ENCODE peak calls at places on chromosomes 7 and 10, in eight cellular contexts. D is glutamatergic neuron, N is endodermal cell, O is AG04449, W is kidney epithelial cell, S is epithelial cell of proximal tubule, B is tibial artery, E is breast epithelium. U is an unnamed sample.

GRCh38 chr10:70114902-70115301 is 17.7 kb downstream of the AIFM2 start:
- DNase-seq in W (no peak), S (no peak), D (no peak), N (no peak), O (no peak), E (no peak), B (no peak), U (no peak)

GRCh38 chr10:124609698-124610097 is 134.5 kb downstream of the FAM53B start:
- DNase-seq in D (no peak), E (no peak), B (no peak), W (no peak), S (no peak), O (no peak), N (no peak), U (no peak)

GRCh38 chr10:70169661-70170364 is 501 bp downstream of the SAR1A start:
- DNase-seq in W (no peak), E (no peak), N (no peak), D (no peak), O (no peak), S (no peak), B (peak; percentile 41), U (no peak)

GRCh38 chr7:98991141-98991540 is 112.8 kb downstream of the TRRAP start:
- DNase-seq in N (no peak), E (no peak), O (no peak), B (no peak), S (no peak), W (no peak), D (no peak), U (no peak)

GRCh38 chr10:43254199-43254730 is 12.6 kb downstream of the RASGEF1A start:
- DNase-seq in B (no peak), N (no peak), W (no peak), E (peak; percentile 47), D (no peak), O (no peak), S (no peak), U (no peak)

GRCh38 chr7:44461387-44461786 is 29.1 kb downstream of the NUDCD3 start:
- DNase-seq in W (no peak), E (no peak), N (no peak), O (no peak), B (no peak), S (no peak), D (no peak), U (no peak)

GRCh38 chr10:26879744-26880143 is 19.0 kb upstream of the ABI1 start:
- DNase-seq in W (no peak), B (no peak), O (no peak), D (no peak), N (no peak), E (peak; percentile 60), S (no peak), U (no peak)

GRCh38 chr10:84693006-84693405 is 364.6 kb downstream of the CCSER2 start:
- DNase-seq in N (no peak), O (no peak), W (no peak), D (no peak), E (no peak), B (no peak), S (no peak), U (no peak)

GRCh38 chr7:124930655-124931597 is 1.3 kb upstream of the POT1 start:
- DNase-seq in S (no peak), W (no peak), E (no peak), N (no peak), D (no peak), O (no peak), B (no peak), U (no peak)

GRCh38 chr10:98320476-98321202 is 52.6 kb upstream of the LOXL4 start:
- DNase-seq in W (no peak), S (no peak), O (no peak), B (no peak), N (no peak), D (peak; percentile 67), E (no peak), U (no peak)

GRCh38 chr7:155984028-155984607 is 171.9 kb upstream of the SHH start:
- DNase-seq in O (no peak), D (no peak), E (peak; percentile 15), B (no peak), S (no peak), W (no peak), N (peak; percentile 16), U (no peak)

GRCh38 chr10:4568731-4569130 is 257.3 kb upstream of the AKR1E2 start:
- DNase-seq in E (no peak), D (no peak), O (no peak), W (no peak), B (no peak), N (no peak), S (no peak), U (no peak)

GRCh38 chr7:14018751-14019150 is 29.3 kb upstream of the ETV1 start:
- DNase-seq in O (no peak), D (no peak), N (no peak), E (no peak), S (no peak), B (no peak), W (no peak), U (no peak)

GRCh38 chr10:24382979-24383663 is 174.2 kb downstream of the KIAA1217 start:
- DNase-seq in B (no peak), D (no peak), N (peak; percentile 64), E (peak; percentile 63), O (no peak), W (no peak), S (no peak), U (no peak)

GRCh38 chr7:23333671-23334246 is 34.6 kb downstream of the MALSU1 start:
- DNase-seq in D (no peak), O (peak; percentile 93), E (no peak), S (peak; percentile 86), B (peak; percentile 25), N (no peak), W (no peak), U (no peak)

GRCh38 chr7:44972562-44972961 is 6.3 kb downstream of the MYO1G start:
- DNase-seq in B (no peak), E (no peak), W (no peak), S (no peak), D (no peak), N (peak; percentile 17), O (no peak), U (no peak)

GRCh38 chr10:34156781-34157425 is 658.2 kb downstream of the PARD3 start:
- DNase-seq in N (no peak), B (no peak), O (no peak), E (no peak), D (no peak), S (no peak), W (no peak), U (no peak)

GRCh38 chr10:132729810-132730565 is 56.0 kb downstream of the NKX6-2 start:
- DNase-seq in N (no peak), S (no peak), W (no peak), E (no peak), O (no peak), D (no peak), B (no peak), U (no peak)

GRCh38 chr7:4707134-4707651 is 25.1 kb downstream of the FOXK1 start:
- DNase-seq in O (no peak), N (peak; percentile 80), D (peak; percentile 38), S (no peak), E (no peak), B (no peak), W (no peak), U (no peak)

GRCh38 chr10:80530251-80530650 is 7.5 kb upstream of the SH2D4B start:
- DNase-seq in E (no peak), N (peak; percentile 63), S (no peak), W (no peak), O (no peak), B (no peak), D (no peak), U (no peak)

GRCh38 chr7:50369408-50370026 is 65.0 kb downstream of the IKZF1 start:
- DNase-seq in D (no peak), O (no peak), W (no peak), E (no peak), S (no peak), N (peak; percentile 64), B (no peak), U (no peak)
- TF ChIP-seq CTCF in D (peak; percentile 82), O (peak; percentile 11), W (peak; percentile 44), E (peak; percentile 10), S (peak; percentile 69), N (peak; percentile 94), B (no peak), U (peak; percentile 73)

DNA sequence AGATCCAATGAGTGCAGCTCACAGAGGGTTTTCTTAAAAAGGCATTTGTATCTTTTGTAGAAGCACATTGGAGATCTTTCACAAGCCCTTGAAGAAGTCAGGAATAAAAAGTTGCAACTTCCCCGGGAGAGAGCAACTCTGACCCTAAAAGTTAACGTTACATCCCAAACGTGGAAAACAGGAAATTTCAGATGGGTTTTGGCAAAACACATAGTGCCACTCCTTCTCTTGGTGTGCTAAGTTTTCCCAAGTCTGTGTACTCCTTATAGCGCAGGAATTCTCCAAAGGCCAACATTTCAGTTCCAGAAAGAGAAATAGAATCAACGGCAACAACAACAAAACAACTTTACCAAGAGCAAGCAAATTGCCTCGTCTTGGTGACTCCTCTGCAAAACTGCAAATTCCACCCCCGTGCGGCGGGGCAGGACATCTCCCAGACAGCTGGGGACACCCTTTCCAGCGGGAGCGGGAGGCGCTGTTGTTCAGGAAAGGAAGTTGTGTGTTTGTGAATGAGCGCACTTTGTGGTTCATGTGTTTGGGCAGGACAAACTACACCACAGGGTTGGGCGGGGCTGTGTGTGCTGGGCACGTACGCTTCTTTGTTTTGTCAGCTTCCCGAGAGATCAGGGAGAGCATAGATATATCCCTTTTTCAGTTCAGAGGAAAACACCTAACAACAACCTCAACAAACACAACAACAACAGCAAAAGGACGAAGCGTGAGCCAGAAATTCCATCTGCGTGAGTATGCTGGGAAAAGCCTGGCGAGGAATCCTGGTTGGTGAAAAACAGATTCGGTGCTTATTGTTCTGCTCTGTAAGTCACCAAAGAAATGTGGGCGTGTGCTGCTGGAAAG is 294.7 kb upstream of the PITRM1 start:
- DNase-seq in S (peak; percentile 100), B (peak; percentile 85), D (no peak), O (peak; percentile 68), E (peak; percentile 83), N (peak; percentile 73), W (peak; percentile 97), U (no peak)
- TF ChIP-seq CTCF in S (peak; percentile 67), B (peak; percentile 28), D (no peak), O (peak; percentile 47), E (peak; percentile 70), N (peak; percentile 43), W (peak; percentile 50), U (no peak)

GRCh38 chr10:74145133-74145532 is 5.5 kb downstream of the AP3M1 start:
- DNase-seq in B (no peak), E (no peak), D (no peak), S (no peak), W (peak; percentile 35), O (peak; percentile 51), N (no peak), U (no peak)
- TF ChIP-seq CTCF in B (no peak), E (no peak), D (no peak), S (no peak), W (no peak), O (no peak), N (no peak), U (no peak)

DNA sequence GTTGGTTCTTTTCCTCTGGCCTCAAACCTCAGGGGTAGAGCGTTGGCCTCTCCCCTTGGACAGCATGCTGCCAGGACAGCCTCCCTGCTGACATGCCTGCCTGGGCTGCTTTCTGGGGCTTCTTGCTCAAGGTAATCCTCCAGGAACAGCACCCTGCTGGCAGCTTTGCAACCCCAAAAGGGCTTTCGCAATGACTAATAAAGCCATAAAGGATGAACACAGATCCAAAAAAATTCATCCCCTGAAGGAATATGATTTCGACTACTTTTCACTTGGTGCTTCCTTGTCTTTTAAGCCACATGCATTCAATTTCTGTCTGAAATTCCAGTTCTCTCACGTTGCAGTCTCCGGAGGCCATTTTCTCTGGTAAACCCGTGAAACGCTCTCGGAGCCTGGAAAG is 15.1 kb upstream of the SH3PXD2A start:
- DNase-seq in E (no peak), O (no peak), D (no peak), S (no peak), W (no peak), B (no peak), N (peak; percentile 67), U (no peak)
- TF ChIP-seq CTCF in E (peak; percentile 32), O (peak; percentile 3), D (no peak), S (no peak), W (no peak), B (no peak), N (no peak), U (no peak)